ENCODE peak calls at places on chromosomes 4 and X, in four cellular contexts. M is HepG2, X is A549, U is K562. Y is an unnamed sample.

GRCh38 chrX:13009256-13009655 is 34.3 kb downstream of the TMSB4X start:
- DNase-seq in M (no peak), X (no peak), U (no peak), Y (no peak)

GRCh38 chrX:10893976-10894375 is 217.2 kb upstream of the HCCS start:
- DNase-seq in M (peak; percentile 39), X (no peak), U (no peak), Y (no peak)

GRCh38 chr4:8710946-8711345 is 118.4 kb downstream of the CPZ start:
- DNase-seq in M (no peak), X (no peak), U (no peak), Y (no peak)

GRCh38 chr4:54954656-54955388 is 170.6 kb downstream of the KDR start:
- DNase-seq in M (no peak), X (no peak), U (no peak), Y (no peak)

GRCh38 chr4:170522427-170522970 is 432.7 kb upstream of the AADAT start:
- DNase-seq in M (no peak), X (no peak), U (no peak), Y (no peak)

GRCh38 chrX:21963736-21964135 is 23.2 kb downstream of the SMS start:
- DNase-seq in M (no peak), X (no peak), U (no peak), Y (no peak)

GRCh38 chr4:82975792-82976191 is 34.8 kb downstream of the LIN54 start:
- DNase-seq in M (no peak), X (no peak), U (no peak), Y (no peak)

GRCh38 chrX:16882188-16882587 is 12.0 kb upstream of the RBBP7 start:
- DNase-seq in M (no peak), X (peak; percentile 21), U (peak; percentile 22), Y (no peak)

GRCh38 chr4:111512081-111512774 is 633.0 kb upstream of the FAM241A start:
- DNase-seq in M (no peak), X (peak; percentile 71), U (no peak), Y (no peak)

GRCh38 chr4:5143940-5144339 is 92.7 kb downstream of the STK32B start:
- DNase-seq in M (no peak), X (no peak), U (no peak), Y (no peak)

GRCh38 chr4:72418458-72418857 is 150.6 kb downstream of the ADAMTS3 start:
- DNase-seq in M (no peak), X (no peak), U (peak; percentile 22), Y (no peak)

GRCh38 chr4:153448003-153448731 is 18.0 kb upstream of the TMEM131L start:
- DNase-seq in M (no peak), X (no peak), U (no peak), Y (no peak)

GRCh38 chr4:152534541-152535231 is 1.2 kb downstream of the FBXW7 start:
- DNase-seq in M (no peak), X (no peak), U (peak; percentile 38), Y (no peak)

GRCh38 chr4:56307423-56307822 is 79.9 kb downstream of the AASDH start:
- DNase-seq in M (no peak), X (peak; percentile 1), U (no peak), Y (no peak)

GRCh38 chr4:127604949-127605709 is 27.6 kb upstream of the INTU start:
- DNase-seq in M (peak; percentile 29), X (peak; percentile 20), U (peak; percentile 17), Y (no peak)

GRCh38 chr4:137630252-137630651 is 98.0 kb upstream of the PCDH18 start:
- DNase-seq in M (no peak), X (no peak), U (no peak), Y (no peak)

GRCh38 chr4:48268956-48269860 is at the start of gene TEC:
- DNase-seq in M (no peak), X (peak; percentile 60), U (peak; percentile 70), Y (no peak)

GRCh38 chrX:630922-631496 is 418 bp downstream of the SHOX start:
- DNase-seq in M (no peak), X (peak; percentile 20), U (no peak), Y (no peak)

GRCh38 chr4:80173387-80173786 is 23.9 kb upstream of the PRDM8 start:
- DNase-seq in M (no peak), X (no peak), U (no peak), Y (no peak)

GRCh38 chr4:131613824-131614216 is 1535.3 kb upstream of the PCDH10 start:
- DNase-seq in M (no peak), X (no peak), U (no peak), Y (peak; percentile 7)

GRCh38 chrX:54358424-54359211 is 772 bp upstream of the WNK3 start:
- DNase-seq in M (no peak), X (no peak), U (no peak), Y (no peak)

GRCh38 chrX:39381446-39381845 is 580.2 kb downstream of the MID1IP1 start:
- DNase-seq in M (no peak), X (no peak), U (no peak), Y (no peak)

GRCh38 chr4:57053508-57053907 is 56.7 kb downstream of the IGFBP7 start:
- DNase-seq in M (no peak), X (peak; percentile 58), U (no peak), Y (no peak)

GRCh38 chr4:2054217-2054616 is 4.9 kb upstream of the NAT8L start:
- DNase-seq in M (no peak), X (no peak), U (no peak), Y (no peak)

GRCh38 chr4:86600007-86600653 is 6.0 kb downstream of the PTPN13 start:
- DNase-seq in M (no peak), X (no peak), U (no peak), Y (no peak)

GRCh38 chr4:169823685-169824084 is 65.9 kb upstream of the HPF1 start:
- DNase-seq in M (peak; percentile 21), X (peak; percentile 27), U (peak; percentile 55), Y (no peak)

GRCh38 chrX:1686642-1687041 is 71.8 kb downstream of the ASMT start:
- DNase-seq in M (no peak), X (no peak), U (no peak), Y (no peak)

GRCh38 chr4:22458112-22458511 is 57.8 kb downstream of the ADGRA3 start:
- DNase-seq in M (no peak), X (no peak), U (no peak), Y (no peak)

GRCh38 chr4:2251795-2252529 is 9.9 kb downstream of the MXD4 start:
- DNase-seq in M (no peak), X (no peak), U (no peak), Y (no peak)

GRCh38 chr4:37549003-37549402 is 137.2 kb downstream of the RELL1 start:
- DNase-seq in M (no peak), X (no peak), U (no peak), Y (no peak)

GRCh38 chr4:82493721-82494425 is 63.5 kb downstream of the ENOPH1 start:
- DNase-seq in M (no peak), X (no peak), U (no peak), Y (no peak)

GRCh38 chr4:79223993-79224776 is 101.7 kb downstream of the NAA11 start:
- DNase-seq in M (no peak), X (no peak), U (no peak), Y (no peak)

GRCh38 chr4:169024762-169025161 is 14.7 kb upstream of the CBR4 start:
- DNase-seq in M (no peak), X (peak; percentile 43), U (peak; percentile 29), Y (no peak)

GRCh38 chr4:27318740-27319139 is 458.1 kb downstream of the STIM2 start:
- DNase-seq in M (peak; percentile 22), X (peak; percentile 15), U (peak; percentile 42), Y (peak; percentile 2)

GRCh38 chrX:41238543-41238942 is 95.4 kb upstream of the DDX3X start:
- DNase-seq in M (no peak), X (peak; percentile 14), U (peak; percentile 8), Y (no peak)

GRCh38 chrX:41241962-41242361 is 92.0 kb upstream of the DDX3X start:
- DNase-seq in M (no peak), X (no peak), U (no peak), Y (no peak)

GRCh38 chrX:41236629-41237028 is 97.3 kb upstream of the DDX3X start:
- DNase-seq in M (no peak), X (no peak), U (no peak), Y (peak; percentile 64)

GRCh38 chrX:41245641-41246040 is 88.3 kb upstream of the DDX3X start:
- DNase-seq in M (no peak), X (no peak), U (no peak), Y (no peak)

DNA sequence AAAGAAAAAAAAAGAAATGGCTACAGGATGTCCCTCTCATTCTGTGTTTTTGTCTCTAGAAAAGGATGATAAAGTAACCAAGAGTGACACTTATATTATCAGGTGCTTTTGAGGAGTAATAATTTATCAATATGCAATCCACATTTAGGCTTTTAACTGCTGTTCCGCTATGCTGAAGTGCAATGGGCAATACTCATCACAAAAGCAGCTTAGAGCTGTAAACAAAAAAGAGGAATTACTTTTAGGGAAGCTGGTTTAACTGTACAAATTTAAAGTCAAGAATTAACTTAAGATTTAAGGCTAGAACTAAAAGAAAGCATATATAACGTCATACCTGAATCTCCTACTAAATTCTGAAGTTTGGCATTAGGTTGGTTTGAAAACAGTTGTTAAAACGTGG is 93.5 kb upstream of the DDX3X start:
- DNase-seq in M (no peak), X (no peak), U (no peak), Y (no peak)
- TF ChIP-seq CHD4 in M (no peak), X (no peak), U (no peak), Y (no peak)

DNA sequence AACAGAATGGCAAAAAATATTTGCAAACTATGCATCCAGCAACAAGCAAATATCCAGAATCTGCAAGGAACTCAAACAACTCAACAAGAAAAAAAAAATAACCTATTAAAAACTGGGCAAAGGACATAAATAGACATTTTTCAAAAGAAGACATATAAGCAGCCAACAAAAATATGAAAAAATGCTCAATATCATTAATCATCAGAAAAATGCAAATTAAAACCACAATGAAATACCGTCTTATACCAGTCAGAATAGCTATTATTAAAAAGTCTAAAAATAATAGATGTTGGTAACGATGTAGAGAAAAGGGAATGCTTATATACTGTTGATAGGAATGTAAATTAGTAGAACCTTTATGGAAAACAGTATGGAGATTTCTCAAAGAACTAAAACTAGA is 53.4 kb downstream of the WDR19 start:
- DNase-seq in M (no peak), X (no peak), U (no peak), Y (no peak)
- TF ChIP-seq CHD4 in M (no peak), X (no peak), U (no peak), Y (no peak)

DNA sequence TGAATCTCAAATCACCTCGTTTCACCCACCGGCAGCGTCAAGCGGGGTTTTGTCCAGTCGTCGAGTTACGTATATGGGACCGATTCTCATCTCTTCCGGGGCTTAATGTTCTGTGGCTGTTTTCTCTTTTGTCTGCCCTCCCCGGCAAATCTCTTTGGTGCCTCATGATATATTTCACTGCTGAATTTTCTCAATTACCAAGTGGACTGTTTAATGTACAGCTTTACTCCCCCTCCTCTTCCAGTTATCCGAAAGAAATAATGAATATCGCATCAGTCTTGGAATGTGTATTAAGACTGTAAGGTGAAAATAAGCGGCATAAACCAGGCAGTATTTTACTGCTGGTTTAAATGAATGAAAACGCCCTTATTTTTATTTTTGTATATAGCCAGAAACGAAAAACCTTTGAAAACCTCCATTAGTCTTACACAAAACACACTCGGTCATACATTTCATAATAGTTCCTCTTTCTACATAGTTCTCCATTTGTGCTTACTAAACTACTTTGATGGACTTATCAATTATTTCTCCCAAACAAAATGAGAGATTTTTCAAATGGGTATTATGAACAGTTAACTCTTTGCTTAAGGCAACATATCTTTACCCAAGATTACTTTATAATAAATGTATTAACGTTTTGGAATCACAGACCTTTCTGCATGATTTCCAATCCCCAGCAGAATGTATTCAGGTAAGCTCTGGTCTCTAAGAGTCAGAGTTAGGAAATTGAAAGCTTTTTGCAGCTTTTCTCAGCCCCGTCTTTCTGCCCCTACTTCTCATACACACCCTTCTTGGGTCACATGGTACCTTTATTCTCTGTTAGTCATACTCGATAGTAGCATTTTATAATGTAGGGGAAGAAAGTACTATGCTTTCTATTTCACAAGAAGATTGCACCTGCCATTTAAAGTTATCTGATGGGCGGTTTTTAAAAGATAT is 969 bp downstream of the RP2 start:
- DNase-seq in M (peak; percentile 12), X (no peak), U (no peak), Y (no peak)
- TF ChIP-seq CHD4 in M (no peak), X (no peak), U (no peak), Y (no peak)

GRCh38 chr4:7415927-7416686 is 18.6 kb downstream of the PSAPL1 start:
- DNase-seq in M (no peak), X (no peak), U (no peak), Y (no peak)
- TF ChIP-seq CHD4 in M (no peak), X (no peak), U (no peak), Y (no peak)

Y was measured in GM12878.